ENCODE peak calls at places on chromosomes 4 and X, in four cellular contexts. P is PC-3, G is PC-9, X is astrocyte. Y is an unnamed sample.
A peak's percentile ranks its signal among the peaks of the same experiment; 100 is the strongest.

GRCh38 chr4:53804719-53805118 is 213.4 kb upstream of the LNX1 start:
- DNase-seq in P (peak; percentile 70), G (peak; percentile 10), X (no peak), Y (no peak)

GRCh38 chr4:25908491-25908901 is 5.5 kb upstream of the SMIM20 start:
- DNase-seq in P (peak; percentile 86), G (peak; percentile 40), X (peak; percentile 96), Y (peak; percentile 41)

GRCh38 chr4:165502919-165503907 is 124.4 kb downstream of the CPE start:
- DNase-seq in P (peak; percentile 80), G (no peak), X (peak; percentile 52), Y (no peak)

GRCh38 chr4:112145820-112146813 is 863 bp downstream of the FAM241A start:
- DNase-seq in P (peak; percentile 38), G (peak; percentile 28), X (peak; percentile 17), Y (no peak)

GRCh38 chrX:74242050-74242449 is 61.9 kb upstream of the ZCCHC13 start:
- DNase-seq in P (peak; percentile 3), G (no peak), X (peak; percentile 63), Y (no peak)

GRCh38 chr4:101279377-101279871 is 67.9 kb downstream of the PPP3CA start:
- DNase-seq in P (no peak), G (no peak), X (peak; percentile 99), Y (no peak)

GRCh38 chr4:158999166-158999682 is 103.7 kb upstream of the RAPGEF2 start:
- DNase-seq in P (no peak), G (no peak), X (no peak), Y (no peak)

GRCh38 chr4:67288964-67289363 is 256.3 kb downstream of the CENPC start:
- DNase-seq in P (peak; percentile 55), G (peak; percentile 5), X (no peak), Y (no peak)

GRCh38 chrX:54785901-54786300 is 12.2 kb downstream of the ITIH6 start:
- DNase-seq in P (peak; percentile 7), G (no peak), X (no peak), Y (no peak)

GRCh38 chr4:27007507-27007906 is 146.9 kb downstream of the STIM2 start:
- DNase-seq in P (no peak), G (no peak), X (no peak), Y (no peak)

GRCh38 chr4:186676531-186677158 is 47.0 kb downstream of the FAT1 start:
- DNase-seq in P (peak; percentile 90), G (peak; percentile 45), X (peak; percentile 97), Y (peak; percentile 38)

GRCh38 chr4:122796801-122797404 is 29.7 kb upstream of the FGF2 start:
- DNase-seq in P (no peak), G (no peak), X (no peak), Y (no peak)

GRCh38 chr4:21901281-21901680 is 47.3 kb downstream of the KCNIP4 start:
- DNase-seq in P (peak; percentile 78), G (no peak), X (no peak), Y (no peak)

GRCh38 chr4:164210377-164210776 is 543.6 kb upstream of the SMIM31 start:
- DNase-seq in P (peak; percentile 47), G (no peak), X (peak; percentile 3), Y (no peak)

GRCh38 chr4:139875456-139875855 is 209.8 kb downstream of the MGST2 start:
- DNase-seq in P (no peak), G (no peak), X (no peak), Y (no peak)

GRCh38 chr4:182805606-182806149 is 111.5 kb downstream of the DCTD start:
- DNase-seq in P (no peak), G (no peak), X (no peak), Y (no peak)

GRCh38 chr4:19123681-19124080 is 1102.1 kb upstream of the LCORL start:
- DNase-seq in P (no peak), G (no peak), X (no peak), Y (no peak)

GRCh38 chrX:427812-428725 is 41.4 kb upstream of the PPP2R3B start:
- DNase-seq in P (peak; percentile 24), G (no peak), X (no peak), Y (no peak)

GRCh38 chr4:10083331-10083769 is 33.2 kb downstream of the WDR1 start:
- DNase-seq in P (no peak), G (no peak), X (no peak), Y (no peak)

GRCh38 chr4:135966936-135967335 is 1565.4 kb downstream of the PCDH18 start:
- DNase-seq in P (no peak), G (no peak), X (no peak), Y (no peak)

GRCh38 chrX:45775462-45775861 is 574.8 kb upstream of the DIPK2B start:
- DNase-seq in P (peak; percentile 92), G (peak; percentile 23), X (peak; percentile 79), Y (peak; percentile 95)

GRCh38 chrX:47586043-47586787 is 4.0 kb downstream of the TIMP1 start:
- DNase-seq in P (no peak), G (no peak), X (no peak), Y (no peak)

GRCh38 chr4:41853973-41854372 is 81.3 kb upstream of the TMEM33 start:
- DNase-seq in P (peak; percentile 33), G (no peak), X (no peak), Y (no peak)

GRCh38 chr4:4609622-4610334 is 67.9 kb upstream of the STX18 start:
- DNase-seq in P (no peak), G (no peak), X (no peak), Y (no peak)

GRCh38 chrX:107442914-107443527 is 6.4 kb upstream of the FRMPD3 start:
- DNase-seq in P (peak; percentile 65), G (peak; percentile 57), X (no peak), Y (no peak)

GRCh38 chr4:170091069-170091696 is 1.4 kb upstream of the AADAT start:
- DNase-seq in P (no peak), G (peak; percentile 7), X (no peak), Y (no peak)

GRCh38 chr4:170090667-170091052 is 904 bp upstream of the AADAT start:
- DNase-seq in P (peak; percentile 40), G (no peak), X (peak; percentile 29), Y (no peak)

GRCh38 chr4:170097681-170098080 is 7.9 kb upstream of the AADAT start:
- DNase-seq in P (no peak), G (no peak), X (no peak), Y (no peak)

GRCh38 chr4:170089743-170090666 is at the start of gene AADAT:
- DNase-seq in P (peak; percentile 69), G (peak; percentile 77), X (peak; percentile 59), Y (no peak)

GRCh38 chr4:170093978-170094377 is 4.2 kb upstream of the AADAT start:
- DNase-seq in P (no peak), G (no peak), X (no peak), Y (no peak)
- H3K27me3 ChIP-seq in P (no peaks in the 10 kb centered on the region), G (no peaks in the 10 kb centered on the region), X (no peaks in the 10 kb centered on the region), Y (no peaks in the 10 kb centered on the region)

GRCh38 chrX:128992107-128992971 is 531.0 kb downstream of the SMARCA1 start:
- DNase-seq in P (no peak), G (no peak), X (no peak), Y (no peak)
- TF ChIP-seq CTCF in P (no peak), G (peak; percentile 29), X (no peak), Y (peak; percentile 21)

DNA sequence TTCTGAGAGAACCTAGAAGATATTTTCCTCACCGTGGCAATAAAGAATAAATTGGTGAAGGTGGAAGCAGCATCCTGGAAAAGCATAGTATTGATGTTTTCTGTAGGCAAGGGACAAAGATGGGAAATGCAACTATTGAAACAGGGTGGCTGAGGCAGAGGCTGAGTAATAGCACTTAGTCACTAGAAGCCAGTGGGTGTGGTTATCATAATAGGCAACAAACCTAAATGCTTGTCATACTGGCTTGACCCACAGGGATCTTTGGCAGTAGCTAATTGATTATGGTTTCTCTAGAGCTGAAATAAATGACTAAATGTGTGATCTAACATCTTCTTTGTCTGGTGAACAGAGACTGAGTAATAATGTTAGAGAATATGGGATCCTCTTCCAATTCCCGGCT is 353.6 kb upstream of the RPS6KA3 start:
- DNase-seq in P (peak; percentile 76), G (no peak), X (peak; percentile 79), Y (no peak)
- H3K79me2 ChIP-seq in P (no peaks in the 10 kb centered on the region), G (no peaks in the 10 kb centered on the region), X (no peaks in the 10 kb centered on the region), Y (no peaks in the 10 kb centered on the region)

GRCh38 chr4:46649390-46649789 is 259.5 kb upstream of the GABRA2 start:
- DNase-seq in P (no peak), G (no peak), X (no peak), Y (no peak)

GRCh38 chr4:46648088-46648744 is 258.3 kb upstream of the GABRA2 start:
- DNase-seq in P (peak; percentile 64), G (peak; percentile 18), X (no peak), Y (peak; percentile 63)

GRCh38 chr4:46656071-46656470 is 253.0 kb downstream of the COX7B2 start:
- DNase-seq in P (no peak), G (no peak), X (no peak), Y (no peak)

GRCh38 chr4:46653842-46654241 is 255.2 kb downstream of the COX7B2 start:
- DNase-seq in P (no peak), G (no peak), X (no peak), Y (no peak)
- H3K27me3 ChIP-seq in P (no peaks in the 10 kb centered on the region), G (no peaks in the 10 kb centered on the region), X (no peaks in the 10 kb centered on the region), Y (no peaks in the 10 kb centered on the region)

GRCh38 chr4:17463606-17464005 is 48.3 kb downstream of the QDPR start:
- DNase-seq in P (no peak), G (no peak), X (no peak), Y (no peak)

GRCh38 chr4:17469931-17470674 is 41.8 kb downstream of the QDPR start:
- DNase-seq in P (no peak), G (no peak), X (peak; percentile 16), Y (no peak)

GRCh38 chr4:17468638-17469221 is 43.2 kb downstream of the QDPR start:
- DNase-seq in P (peak; percentile 31), G (peak; percentile 7), X (peak; percentile 21), Y (no peak)
- TF ChIP-seq CTCF in P (no peak), G (peak; percentile 66), X (peak; percentile 25), Y (peak; percentile 37)

GRCh38 chr4:1991087-1991486 is 17.7 kb downstream of the NELFA start:
- DNase-seq in P (no peak), G (no peak), X (no peak), Y (no peak)

GRCh38 chr4:1990676-1991075 is 18.1 kb downstream of the NELFA start:
- DNase-seq in P (no peak), G (no peak), X (no peak), Y (no peak)

GRCh38 chr4:1991596-1992434 is 17.0 kb downstream of the NELFA start:
- DNase-seq in P (no peak), G (no peak), X (no peak), Y (no peak)

GRCh38 chr4:1989533-1990347 is 19.0 kb downstream of the NELFA start:
- DNase-seq in P (no peak), G (no peak), X (no peak), Y (no peak)

DNA sequence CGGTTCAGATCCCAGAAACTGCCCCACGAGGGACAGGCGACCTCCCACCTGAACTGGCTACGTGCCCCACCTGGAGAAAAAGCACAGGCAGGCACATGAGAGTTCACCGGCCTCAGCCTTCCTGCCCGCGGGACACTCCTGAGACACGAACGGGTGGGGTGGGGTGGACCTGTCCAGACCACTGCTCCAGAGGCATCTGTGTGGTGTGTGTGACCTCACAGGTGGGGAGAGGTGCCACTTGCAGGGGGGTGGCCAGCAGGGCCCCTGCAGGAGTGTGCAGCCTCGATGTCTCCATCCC is 18.5 kb downstream of the NELFA start:
- DNase-seq in P (no peak), G (no peak), X (no peak), Y (no peak)
- H3K79me2 ChIP-seq in P (peaks cover 33% of the 10 kb centered on the region), G (peaks cover 35% of the 10 kb centered on the region), X (peaks cover 31% of the 10 kb centered on the region), Y (peaks cover 34% of the 10 kb centered on the region)